ENCODE peak calls at places on chromosomes 13 and 19, in nine cellular contexts. X, T, C, B, K, L, A, N and F are unnamed samples.

GRCh38 chr13:46352810-46353209 is 34.2 kb downstream of the RUBCNL start:
- DNase-seq in A (no peak), T (peak; percentile 60), N (no peak), B (no peak), X (no peak), C (no peak), K (no peak), L (no peak), F (no peak)

GRCh38 chr19:41239961-41240574 is 21.0 kb downstream of the AXL start:
- DNase-seq in L (no peak), C (no peak), N (no peak), A (no peak), B (no peak), K (no peak), T (no peak), X (no peak), F (no peak)

GRCh38 chr13:75806101-75806500 is 170.0 kb downstream of the LMO7 start:
- DNase-seq in T (no peak), A (no peak), C (no peak), L (no peak), B (peak; percentile 28), X (no peak), N (no peak), K (no peak), F (no peak)

GRCh38 chr13:51856027-51856736 is 5.6 kb upstream of the CCDC70 start:
- DNase-seq in L (no peak), N (no peak), A (peak; percentile 84), X (no peak), K (no peak), B (no peak), T (no peak), C (no peak), F (no peak)

GRCh38 chr13:65784088-65784816 is 1445.9 kb downstream of the PCDH9 start:
- DNase-seq in T (no peak), B (no peak), N (peak; percentile 4), K (no peak), L (no peak), C (no peak), X (no peak), A (no peak), F (no peak)

GRCh38 chr19:55304279-55304978 is 20.6 kb downstream of the BRSK1 start:
- DNase-seq in N (no peak), C (no peak), T (peak; percentile 64), A (peak; percentile 62), K (no peak), B (no peak), L (no peak), X (no peak), F (no peak)

GRCh38 chr13:27040826-27041108 is 130.8 kb downstream of the USP12 start:
- DNase-seq in T (no peak), C (no peak), B (no peak), X (no peak), A (no peak), K (no peak), N (no peak), L (no peak), F (no peak)

GRCh38 chr13:34161829-34162544 is 344.0 kb downstream of the RFC3 start:
- DNase-seq in C (no peak), L (no peak), B (peak; percentile 80), X (no peak), K (no peak), N (no peak), A (no peak), T (no peak), F (peak; percentile 87)

GRCh38 chr13:110008816-110009215 is 222.4 kb upstream of the IRS2 start:
- DNase-seq in C (no peak), A (no peak), L (no peak), X (no peak), N (no peak), K (no peak), B (no peak), T (no peak), F (no peak)

GRCh38 chr13:104980571-104980970 is 1554.9 kb downstream of the EFNB2 start:
- DNase-seq in C (no peak), T (no peak), L (no peak), N (no peak), B (no peak), A (no peak), X (no peak), K (no peak), F (no peak)

GRCh38 chr19:45153339-45154063 is 7.3 kb downstream of the NKPD1 start:
- DNase-seq in C (no peak), L (peak; percentile 19), X (no peak), K (no peak), T (peak; percentile 68), A (no peak), N (peak; percentile 40), B (peak; percentile 48), F (peak; percentile 67)

GRCh38 chr13:105139048-105139379 is 1396.4 kb downstream of the EFNB2 start:
- DNase-seq in T (no peak), B (no peak), X (no peak), C (no peak), A (no peak), L (no peak), N (no peak), K (no peak), F (no peak)

GRCh38 chr13:93326427-93326826 is 99.8 kb downstream of the GPC6 start:
- DNase-seq in L (no peak), K (no peak), N (no peak), X (no peak), B (no peak), T (no peak), A (no peak), C (no peak), F (no peak)

GRCh38 chr13:28819046-28819747 is 942 bp upstream of the MTUS2 start:
- DNase-seq in K (no peak), T (no peak), C (no peak), A (peak; percentile 28), X (no peak), B (peak; percentile 12), L (no peak), N (no peak), F (peak; percentile 47)

GRCh38 chr13:93248627-93249047 is 22.0 kb downstream of the GPC6 start:
- DNase-seq in A (no peak), L (no peak), K (peak; percentile 80), N (no peak), X (no peak), C (no peak), T (peak; percentile 72), B (peak; percentile 35), F (peak; percentile 70)

DNA sequence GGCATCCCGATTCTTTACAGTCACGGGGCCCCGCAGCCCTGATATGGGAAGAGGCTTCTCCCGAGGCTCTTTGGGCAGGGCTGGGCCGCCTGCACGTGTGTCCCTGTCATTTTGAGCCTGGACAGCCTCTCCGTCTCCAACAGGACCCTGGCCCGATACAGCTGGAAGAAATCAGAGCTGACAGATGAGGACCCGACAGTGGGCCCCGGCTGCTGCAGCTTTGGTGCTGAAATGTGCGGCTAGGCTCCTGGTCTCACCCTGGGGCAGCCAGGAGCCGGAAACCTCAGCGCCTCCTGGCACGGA is 3.2 kb downstream of the PIAS4 start:
- DNase-seq in N (no peak), T (no peak), C (no peak), K (no peak), L (no peak), A (no peak), B (no peak), X (no peak), F (no peak)
- H3K4me1 ChIP-seq in N (peaks cover 81% of the 10 kb centered on the region), T (peaks cover 54% of the 10 kb centered on the region), C (peaks cover 7% of the 10 kb centered on the region), K (peaks cover 70% of the 10 kb centered on the region), L (peaks cover 48% of the 10 kb centered on the region), A (peaks cover 5% of the 10 kb centered on the region), B (peaks cover 24% of the 10 kb centered on the region), X (peaks cover 48% of the 10 kb centered on the region), F (peaks cover 26% of the 10 kb centered on the region)

DNA sequence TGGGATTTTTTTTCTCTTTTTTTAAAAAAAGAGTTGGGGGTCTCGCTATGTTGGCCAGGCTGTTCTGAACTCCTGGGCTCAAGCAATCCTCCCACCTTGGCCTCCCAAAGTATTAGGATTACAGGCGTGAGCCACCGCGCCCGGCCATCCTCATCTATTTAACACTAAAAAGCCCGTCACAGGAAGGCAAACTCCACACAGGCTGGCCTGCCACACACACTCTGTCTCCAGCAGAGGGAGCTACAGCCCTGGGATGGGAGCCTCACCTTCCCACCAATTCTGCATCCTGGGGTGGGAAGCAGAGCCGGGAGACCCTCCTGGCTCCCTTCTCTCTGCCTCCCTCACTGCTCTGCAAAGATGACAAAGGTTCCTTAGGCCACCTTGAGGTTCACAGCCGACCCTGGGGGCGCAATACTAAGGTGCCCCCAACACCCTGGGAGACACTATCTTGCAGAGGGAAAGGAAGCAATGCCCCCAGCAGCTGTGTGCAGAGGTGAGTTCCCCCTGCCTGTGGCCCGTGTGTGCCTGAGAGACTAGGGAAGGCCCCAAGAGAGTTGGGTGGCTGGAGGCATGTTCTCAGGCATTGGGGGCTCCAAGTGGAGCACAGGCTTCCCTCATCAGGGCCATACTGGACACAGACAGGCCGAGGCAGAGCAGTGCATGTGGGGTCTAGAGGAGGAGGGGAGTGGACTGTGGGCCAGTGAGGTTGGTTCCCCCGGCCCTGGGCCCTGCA is 27.4 kb upstream of the TIMM44 start:
- DNase-seq in X (no peak), N (no peak), L (no peak), B (peak; percentile 28), K (no peak), C (no peak), A (peak; percentile 46), T (peak; percentile 64), F (peak; percentile 64)
- H3K4me3 ChIP-seq in X (no peak overlapping the region), N (no peak overlapping the region), L (no peak overlapping the region), B (no peak overlapping the region), K (no peak overlapping the region), C (no peak overlapping the region), A (no peak overlapping the region), T (no peak overlapping the region), F (no peak overlapping the region)

GRCh38 chr19:38047048-38047435 is 140.0 kb downstream of the SIPA1L3 start:
- DNase-seq in X (no peak), C (no peak), L (no peak), K (no peak), B (no peak), A (no peak), N (no peak), T (no peak), F (no peak)
- H3K4me1 ChIP-seq in X (peaks cover 31% of the 10 kb centered on the region), C (peaks cover 58% of the 10 kb centered on the region), L (peaks cover 43% of the 10 kb centered on the region), K (no peaks in the 10 kb centered on the region), B (no peaks in the 10 kb centered on the region), A (no peaks in the 10 kb centered on the region), N (no peaks in the 10 kb centered on the region), T (no peaks in the 10 kb centered on the region), F (no peaks in the 10 kb centered on the region)

GRCh38 chr13:91017031-91017668 is 330.3 kb upstream of the MIR17HG start:
- DNase-seq in K (no peak), A (peak; percentile 29), L (no peak), B (peak; percentile 9), T (no peak), C (peak; percentile 9), N (no peak), X (no peak), F (peak; percentile 40)
- H3K4me3 ChIP-seq in K (no peak overlapping the region), A (no peak overlapping the region), L (no peak overlapping the region), B (no peak overlapping the region), T (no peak overlapping the region), C (no peak overlapping the region), N (no peak overlapping the region), X (no peak overlapping the region), F (no peak overlapping the region)